ENCODE peak calls at places on chromosomes 16 and 17, in nine cellular contexts. Y is NCI-H82, R is germinal center, K is right cardiac atrium, W is MG63, Z is ACHN, O is NCI-H345, E is T-helper 9 cell, J is GDM1. V is an unnamed sample.

GRCh38 chr17:40095944-40096791 is 4.2 kb downstream of the NR1D1 start:
- DNase-seq in Y (no peak), R (peak; percentile 89), K (peak; percentile 44), W (no peak), Z (no peak), O (no peak), E (peak; percentile 69), J (peak; percentile 31), V (no peak)

GRCh38 chr17:37614391-37614790 is 5.2 kb upstream of the SYNRG start:
- DNase-seq in Y (no peak), R (no peak), K (no peak), W (no peak), Z (peak; percentile 60), O (no peak), E (no peak), J (no peak), V (no peak)

GRCh38 chr17:6106212-6106611 is 36.0 kb downstream of the WSCD1 start:
- DNase-seq in Y (no peak), R (no peak), K (no peak), W (no peak), Z (no peak), O (no peak), E (no peak), J (no peak), V (no peak)

GRCh38 chr16:30615358-30616076 is 5.3 kb upstream of the ZNF689 start:
- DNase-seq in Y (peak; percentile 56), R (peak; percentile 61), K (no peak), W (peak; percentile 16), Z (peak; percentile 78), O (peak; percentile 70), E (peak; percentile 67), J (peak; percentile 66), V (peak; percentile 72)

GRCh38 chr17:75661531-75661930 is 5.4 kb downstream of the RECQL5 start:
- DNase-seq in Y (no peak), R (no peak), K (no peak), W (no peak), Z (no peak), O (no peak), E (no peak), J (no peak), V (no peak)

GRCh38 chr17:15507001-15507400 is 39.6 kb upstream of the CDRT4 start:
- DNase-seq in Y (no peak), R (no peak), K (no peak), W (no peak), Z (no peak), O (no peak), E (no peak), J (no peak), V (no peak)

GRCh38 chr16:15975172-15975571 is 25.8 kb downstream of the ABCC1 start:
- DNase-seq in Y (no peak), R (no peak), K (no peak), W (no peak), Z (no peak), O (no peak), E (no peak), J (no peak), V (no peak)

GRCh38 chr17:36495076-36495578 is 8.6 kb downstream of the ZNHIT3 start:
- DNase-seq in Y (no peak), R (no peak), K (no peak), W (no peak), Z (no peak), O (no peak), E (no peak), J (no peak), V (no peak)